ENCODE peak calls at places on chromosomes 11 and 22, in six cellular contexts. One of them, this sample, is unnamed.

GRCh38 chr22:49936973-49937757 is 18.7 kb downstream of the CRELD2 start:
- DNase-seq in GM12878: no peak
- DNase-seq in GM12891: no peak
- DNase-seq in H1: no peak
- DNase-seq in K562: no peak
- DNase-seq in HepG2: no peak
- DNase-seq in this sample: no peak

GRCh38 chr11:28836285-28837081 is 728.3 kb downstream of the METTL15 start:
- DNase-seq in GM12891: no peak
- DNase-seq in H1: no peak
- DNase-seq in GM12878: no peak
- DNase-seq in K562: no peak
- DNase-seq in HepG2: peak; percentile 90
- DNase-seq in this sample: no peak

GRCh38 chr11:122656631-122657101 is 1.1 kb downstream of the UBASH3B start:
- DNase-seq in H1: no peak
- DNase-seq in K562: no peak
- DNase-seq in GM12878: no peak
- DNase-seq in HepG2: no peak
- DNase-seq in GM12891: peak; percentile 27
- DNase-seq in this sample: peak; percentile 40

GRCh38 chr11:1674879-1675235 is 22.1 kb upstream of the KRTAP5-6 start:
- DNase-seq in HepG2: no peak
- DNase-seq in GM12878: no peak
- DNase-seq in K562: no peak
- DNase-seq in GM12891: no peak
- DNase-seq in H1: no peak
- DNase-seq in this sample: no peak

GRCh38 chr11:115222863-115223530 is 281.2 kb downstream of the CADM1 start:
- DNase-seq in GM12878: peak; percentile 33
- DNase-seq in HepG2: no peak
- DNase-seq in GM12891: no peak
- DNase-seq in H1: no peak
- DNase-seq in K562: no peak
- DNase-seq in this sample: no peak

GRCh38 chr22:31068970-31069369 is 12.1 kb upstream of the SMTN start:
- DNase-seq in H1: no peak
- DNase-seq in HepG2: no peak
- DNase-seq in GM12891: no peak
- DNase-seq in K562: no peak
- DNase-seq in GM12878: no peak
- DNase-seq in this sample: no peak

GRCh38 chr22:33886696-33887095 is 33.6 kb downstream of the LARGE1 start:
- DNase-seq in K562: no peak
- DNase-seq in HepG2: no peak
- DNase-seq in GM12891: no peak
- DNase-seq in H1: no peak
- DNase-seq in GM12878: no peak
- DNase-seq in this sample: no peak

GRCh38 chr11:92206441-92206840 is 18.2 kb upstream of the FAT3 start:
- DNase-seq in K562: no peak
- DNase-seq in H1: no peak
- DNase-seq in HepG2: no peak
- DNase-seq in GM12878: no peak
- DNase-seq in GM12891: no peak
- DNase-seq in this sample: no peak

GRCh38 chr22:23106906-23107367 is 34.9 kb downstream of the RSPH14 start:
- DNase-seq in H1: no peak
- DNase-seq in GM12891: no peak
- DNase-seq in HepG2: peak; percentile 39
- DNase-seq in GM12878: no peak
- DNase-seq in K562: peak; percentile 63
- DNase-seq in this sample: no peak

GRCh38 chr11:6931146-6931713 is 5.0 kb downstream of the ZNF215 start:
- DNase-seq in K562: no peak
- DNase-seq in HepG2: no peak
- DNase-seq in GM12891: no peak
- DNase-seq in H1: no peak
- DNase-seq in GM12878: no peak
- DNase-seq in this sample: no peak

GRCh38 chr11:66694732-66695207 is 17.1 kb upstream of the RBM4B start:
- DNase-seq in H1: peak; percentile 95
- DNase-seq in K562: peak; percentile 84
- DNase-seq in GM12878: peak; percentile 58
- DNase-seq in GM12891: peak; percentile 87
- DNase-seq in HepG2: peak; percentile 96
- DNase-seq in this sample: peak; percentile 78

GRCh38 chr11:63785823-63786222 is 17.2 kb upstream of the ZFTA start:
- DNase-seq in K562: no peak
- DNase-seq in GM12891: no peak
- DNase-seq in HepG2: no peak
- DNase-seq in H1: no peak
- DNase-seq in GM12878: no peak
- DNase-seq in this sample: no peak

GRCh38 chr11:27216268-27217149 is 146.5 kb downstream of the CCDC34 start:
- DNase-seq in K562: no peak
- DNase-seq in H1: peak; percentile 35
- DNase-seq in GM12891: no peak
- DNase-seq in GM12878: no peak
- DNase-seq in HepG2: no peak
- DNase-seq in this sample: no peak

GRCh38 chr11:23078289-23078971 is 218.2 kb upstream of the CCDC179 start:
- DNase-seq in HepG2: no peak
- DNase-seq in H1: no peak
- DNase-seq in GM12878: no peak
- DNase-seq in K562: no peak
- DNase-seq in GM12891: no peak
- DNase-seq in this sample: no peak

GRCh38 chr11:134170909-134171281 is 52.9 kb downstream of the NCAPD3 start:
- DNase-seq in K562: no peak
- DNase-seq in GM12891: no peak
- DNase-seq in GM12878: no peak
- DNase-seq in H1: no peak
- DNase-seq in HepG2: no peak
- DNase-seq in this sample: no peak

GRCh38 chr11:12717851-12718291 is 43.6 kb downstream of the TEAD1 start:
- DNase-seq in GM12878: peak; percentile 74
- DNase-seq in GM12891: no peak
- DNase-seq in HepG2: no peak
- DNase-seq in H1: peak; percentile 43
- DNase-seq in K562: no peak
- DNase-seq in this sample: no peak

GRCh38 chr11:75478690-75479597 is 45.9 kb upstream of the KLHL35 start:
- DNase-seq in K562: no peak
- DNase-seq in H1: no peak
- DNase-seq in GM12878: no peak
- DNase-seq in HepG2: no peak
- DNase-seq in GM12891: no peak
- DNase-seq in this sample: no peak

GRCh38 chr11:7572001-7572712 is 58.4 kb downstream of the PPFIBP2 start:
- DNase-seq in HepG2: peak; percentile 90
- DNase-seq in H1: no peak
- DNase-seq in GM12878: no peak
- DNase-seq in GM12891: no peak
- DNase-seq in K562: no peak
- DNase-seq in this sample: no peak

GRCh38 chr22:21568207-21569075 is 927 bp downstream of the UBE2L3 start:
- DNase-seq in H1: no peak
- DNase-seq in HepG2: peak; percentile 34
- DNase-seq in GM12891: no peak
- DNase-seq in K562: peak; percentile 72
- DNase-seq in GM12878: no peak
- DNase-seq in this sample: no peak

GRCh38 chr22:40679249-40679963 is at the start of gene MCHR1:
- DNase-seq in GM12891: no peak
- DNase-seq in H1: no peak
- DNase-seq in HepG2: no peak
- DNase-seq in K562: peak; percentile 23
- DNase-seq in GM12878: no peak
- DNase-seq in this sample: no peak

GRCh38 chr11:44179173-44179572 is 83.7 kb downstream of the EXT2 start:
- DNase-seq in GM12891: no peak
- DNase-seq in GM12878: no peak
- DNase-seq in H1: no peak
- DNase-seq in HepG2: no peak
- DNase-seq in K562: no peak
- DNase-seq in this sample: no peak

GRCh38 chr11:44177905-44178304 is 82.4 kb downstream of the EXT2 start:
- DNase-seq in K562: no peak
- DNase-seq in GM12878: no peak
- DNase-seq in GM12891: no peak
- DNase-seq in HepG2: no peak
- DNase-seq in H1: no peak
- DNase-seq in this sample: no peak

GRCh38 chr11:44178381-44178780 is 82.9 kb downstream of the EXT2 start:
- DNase-seq in GM12891: no peak
- DNase-seq in K562: no peak
- DNase-seq in GM12878: no peak
- DNase-seq in H1: no peak
- DNase-seq in HepG2: no peak
- DNase-seq in this sample: no peak

GRCh38 chr11:44174846-44175245 is 79.4 kb downstream of the EXT2 start:
- DNase-seq in GM12878: no peak
- DNase-seq in HepG2: no peak
- DNase-seq in GM12891: no peak
- DNase-seq in H1: no peak
- DNase-seq in K562: no peak
- DNase-seq in this sample: no peak

GRCh38 chr11:44176541-44177213 is 81.2 kb downstream of the EXT2 start:
- DNase-seq in HepG2: no peak
- DNase-seq in H1: no peak
- DNase-seq in GM12878: no peak
- DNase-seq in K562: no peak
- DNase-seq in GM12891: no peak
- DNase-seq in this sample: no peak
- TF ChIP-seq TAF1 in HepG2: no peak
- TF ChIP-seq TAF1 in H1: no peak
- TF ChIP-seq TAF1 in GM12878: no peak
- TF ChIP-seq TAF1 in K562: no peak
- TF ChIP-seq TAF1 in GM12891: no peak
- TF ChIP-seq TAF1 in this sample: no peak

DNA sequence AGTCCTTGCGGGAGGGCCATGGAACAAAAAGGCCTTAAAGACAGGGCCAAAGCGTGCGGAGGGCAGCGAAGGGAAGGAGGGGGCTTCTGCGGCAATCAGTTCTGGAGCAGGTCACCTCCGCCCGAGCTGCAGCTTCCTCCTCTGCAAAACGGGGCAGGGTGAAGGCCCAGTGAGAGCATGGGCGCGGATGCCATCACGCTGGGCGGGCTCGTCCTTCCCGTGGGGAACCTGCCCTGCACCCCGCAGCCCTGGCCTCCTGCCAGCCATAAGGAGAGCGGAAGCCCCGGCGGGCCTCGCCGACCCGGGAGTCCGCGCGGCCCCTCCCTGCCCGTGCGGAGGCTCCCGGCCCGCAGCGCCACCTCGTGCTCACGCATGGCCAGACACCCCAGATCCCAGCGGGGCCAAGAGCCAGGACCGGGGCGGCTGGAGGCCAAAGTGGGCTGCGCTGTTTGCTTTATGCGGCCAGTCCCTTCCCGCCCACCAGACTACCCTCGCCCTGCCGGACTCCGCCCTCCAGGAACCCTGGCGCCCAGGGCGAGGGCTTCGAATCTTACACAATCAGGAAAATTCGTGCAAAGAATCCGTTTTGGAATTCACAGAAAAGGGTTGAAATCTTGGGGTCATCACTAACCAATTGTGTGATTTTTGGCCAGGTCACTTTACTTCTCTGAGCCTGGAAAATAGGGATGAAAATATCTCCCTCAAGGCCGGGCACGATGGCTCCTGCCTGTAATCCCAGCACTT is 16.1 kb downstream of the TSKU start:
- DNase-seq in GM12878: no peak
- DNase-seq in H1: peak; percentile 96
- DNase-seq in HepG2: peak; percentile 81
- DNase-seq in K562: peak; percentile 94
- DNase-seq in GM12891: peak; percentile 94
- DNase-seq in this sample: peak; percentile 92
- TF ChIP-seq POLR2AphosphoS5 in GM12878: no peak
- TF ChIP-seq POLR2AphosphoS5 in H1: peak; percentile 42
- TF ChIP-seq POLR2AphosphoS5 in HepG2: no peak
- TF ChIP-seq POLR2AphosphoS5 in K562: no peak
- TF ChIP-seq POLR2AphosphoS5 in GM12891: no peak
- TF ChIP-seq POLR2AphosphoS5 in this sample: no peak

GRCh38 chr11:83071641-83072591 is at the start of gene RAB30:
- DNase-seq in K562: peak; percentile 92
- DNase-seq in GM12891: peak; percentile 70
- DNase-seq in HepG2: peak; percentile 100
- DNase-seq in H1: peak; percentile 88
- DNase-seq in GM12878: peak; percentile 99
- DNase-seq in this sample: peak; percentile 82
- TF ChIP-seq POLR2A in K562: peak; percentile 97
- TF ChIP-seq POLR2A in GM12891: peak; percentile 93
- TF ChIP-seq POLR2A in HepG2: peak; percentile 91
- TF ChIP-seq POLR2A in H1: peak; percentile 97
- TF ChIP-seq POLR2A in GM12878: peak; percentile 93
- TF ChIP-seq POLR2A in this sample: peak; percentile 98

GRCh38 chr11:80606726-80607125 is 1165.9 kb upstream of the TENM4 start:
- DNase-seq in H1: no peak
- DNase-seq in GM12891: no peak
- DNase-seq in HepG2: no peak
- DNase-seq in K562: no peak
- DNase-seq in GM12878: no peak
- DNase-seq in this sample: no peak
- TF ChIP-seq TAF1 in H1: no peak
- TF ChIP-seq TAF1 in GM12891: no peak
- TF ChIP-seq TAF1 in HepG2: no peak
- TF ChIP-seq TAF1 in K562: no peak
- TF ChIP-seq TAF1 in GM12878: no peak
- TF ChIP-seq TAF1 in this sample: no peak